ENCODE peak calls at places on chromosomes 13 and 19, in eight cellular contexts. L is DMS153; H is CD8-positive, alpha-beta memory T cell; N is SK-N-DZ; T is heart left ventricle; R is iPS DF 6.9; J is globus pallidus; G is activated CD4-positive, alpha-beta T cell treated with anti-CD3 and anti-CD28 coated beads, Interleukin-2, amount 50 U/mL, for 1 hour. S is an unnamed sample.

GRCh38 chr13:32252812-32253440 is 62.2 kb downstream of the ZAR1L start:
- DNase-seq in L (no peak), H (no peak), N (no peak), T (no peak), R (no peak), J (no peak), G (no peak), S (no peak)

GRCh38 chr19:54470991-54471782 is 1.9 kb downstream of the CDC42EP5 start:
- DNase-seq in L (no peak), H (no peak), N (no peak), T (peak; percentile 48), R (no peak), J (peak; percentile 72), G (no peak), S (no peak)

GRCh38 chr19:40811478-40812341 is 12.7 kb downstream of the EGLN2 start:
- DNase-seq in L (no peak), H (no peak), N (no peak), T (peak; percentile 26), R (no peak), J (no peak), G (peak; percentile 34), S (no peak)

GRCh38 chr13:46516624-46517318 is 36.2 kb upstream of the LRCH1 start:
- DNase-seq in L (peak; percentile 70), H (no peak), N (no peak), T (no peak), R (no peak), J (no peak), G (no peak), S (no peak)

GRCh38 chr19:43463381-43464088 is 1.9 kb downstream of the LYPD3 start:
- DNase-seq in L (peak; percentile 91), H (peak; percentile 98), N (peak; percentile 83), T (peak; percentile 97), R (peak; percentile 84), J (peak; percentile 88), G (peak; percentile 100), S (peak; percentile 95)

GRCh38 chr19:1168877-1169791 is 4.9 kb downstream of the SBNO2 start:
- DNase-seq in L (no peak), H (no peak), N (no peak), T (no peak), R (no peak), J (no peak), G (no peak), S (no peak)

GRCh38 chr13:51814825-51815650 is 11.1 kb upstream of the DHRS12 start:
- DNase-seq in L (peak; percentile 33), H (peak; percentile 73), N (peak; percentile 76), T (peak; percentile 45), R (no peak), J (peak; percentile 43), G (peak; percentile 70), S (peak; percentile 90)

GRCh38 chr19:58429745-58430144 is 10.2 kb downstream of the ZNF132 start:
- DNase-seq in L (no peak), H (no peak), N (no peak), T (no peak), R (no peak), J (no peak), G (no peak), S (no peak)

GRCh38 chr19:2461751-2462634 is 5.2 kb upstream of the LMNB2 start:
- DNase-seq in L (peak; percentile 55), H (peak; percentile 33), N (peak; percentile 35), T (peak; percentile 64), R (no peak), J (no peak), G (peak; percentile 50), S (peak; percentile 77)

GRCh38 chr13:46797468-46798237 is 692 bp upstream of the ESD start:
- DNase-seq in L (no peak), H (no peak), N (peak; percentile 39), T (no peak), R (no peak), J (no peak), G (no peak), S (no peak)

GRCh38 chr13:110274687-110275086 is 32.3 kb downstream of the COL4A1 start:
- DNase-seq in L (no peak), H (no peak), N (no peak), T (no peak), R (no peak), J (no peak), G (no peak), S (no peak)

GRCh38 chr13:67238277-67238859 is 8.2 kb upstream of the PCDH9 start:
- DNase-seq in L (no peak), H (no peak), N (peak; percentile 40), T (no peak), R (no peak), J (no peak), G (no peak), S (peak; percentile 60)

GRCh38 chr13:96273196-96273595 is 183.3 kb downstream of the HS6ST3 start:
- DNase-seq in L (no peak), H (no peak), N (no peak), T (no peak), R (no peak), J (no peak), G (no peak), S (no peak)

GRCh38 chr19:35378356-35378755 is 7.5 kb downstream of the GPR42 start:
- DNase-seq in L (no peak), H (no peak), N (no peak), T (no peak), R (no peak), J (no peak), G (no peak), S (no peak)

GRCh38 chr19:41998246-41999020 is 4.4 kb upstream of the ATP1A3 start:
- DNase-seq in L (peak; percentile 44), H (peak; percentile 7), N (peak; percentile 45), T (peak; percentile 43), R (no peak), J (no peak), G (peak; percentile 15), S (peak; percentile 74)

GRCh38 chr13:49858183-49858856 is 65.8 kb upstream of the KPNA3 start:
- DNase-seq in L (no peak), H (no peak), N (no peak), T (no peak), R (no peak), J (no peak), G (no peak), S (no peak)

GRCh38 chr13:99314640-99315176 is 7.5 kb upstream of the GPR183 start:
- DNase-seq in L (peak; percentile 22), H (peak; percentile 78), N (no peak), T (no peak), R (no peak), J (no peak), G (peak; percentile 35), S (no peak)

GRCh38 chr13:102277286-102277685 is 124.6 kb downstream of the FGF14 start:
- DNase-seq in L (no peak), H (no peak), N (no peak), T (peak; percentile 35), R (no peak), J (no peak), G (no peak), S (no peak)

GRCh38 chr19:39224910-39225309 is 19.9 kb downstream of the IFNL3 start:
- DNase-seq in L (no peak), H (no peak), N (no peak), T (no peak), R (no peak), J (no peak), G (no peak), S (peak; percentile 9)

GRCh38 chr19:56423276-56423984 is 19.3 kb downstream of the ZNF583 start:
- DNase-seq in L (no peak), H (no peak), N (no peak), T (no peak), R (no peak), J (no peak), G (no peak), S (no peak)

GRCh38 chr13:53151692-53152421 is 123.2 kb downstream of the OLFM4 start:
- DNase-seq in L (peak; percentile 78), H (no peak), N (peak; percentile 45), T (peak; percentile 33), R (peak; percentile 58), J (peak; percentile 69), G (no peak), S (peak; percentile 68)

GRCh38 chr19:9538183-9539058 is at the start of gene ZNF426:
- DNase-seq in L (peak; percentile 23), H (peak; percentile 79), N (peak; percentile 84), T (peak; percentile 91), R (peak; percentile 70), J (peak; percentile 80), G (peak; percentile 88), S (peak; percentile 80)

GRCh38 chr13:28000567-28000966 is 12.1 kb upstream of the URAD start:
- DNase-seq in L (no peak), H (no peak), N (peak; percentile 11), T (no peak), R (no peak), J (no peak), G (no peak), S (no peak)

GRCh38 chr13:27917121-27917947 is 2.5 kb upstream of the PDX1 start:
- DNase-seq in L (no peak), H (no peak), N (no peak), T (no peak), R (no peak), J (no peak), G (no peak), S (no peak)